ENCODE peak calls at places on chromosome 5, in seven cellular contexts. One of them, this sample, is unnamed.

GRCh38 chr5:145681686-145682085 is 153.5 kb downstream of the PRELID2 start:
- DNase-seq in activated CD4-positive, alpha-beta T cell treated with anti-CD3 and anti-CD28 coated beads for 48 hours: peak; percentile 53
- DNase-seq in NAMALWA: peak; percentile 90
- DNase-seq in hippocampal formation: peak; percentile 59
- DNase-seq in activated CD4-positive, alpha-beta memory T cell treated with anti-CD3 and anti-CD28 coated beads for 36 hours: peak; percentile 43
- DNase-seq in aorta: no peak
- DNase-seq in epithelial cell of esophagus: peak; percentile 83
- DNase-seq in this sample: no peak

GRCh38 chr5:113608113-113608551 is 94.6 kb downstream of the YTHDC2 start:
- DNase-seq in activated CD4-positive, alpha-beta memory T cell treated with anti-CD3 and anti-CD28 coated beads for 36 hours: no peak
- DNase-seq in NAMALWA: no peak
- DNase-seq in activated CD4-positive, alpha-beta T cell treated with anti-CD3 and anti-CD28 coated beads for 48 hours: no peak
- DNase-seq in hippocampal formation: no peak
- DNase-seq in epithelial cell of esophagus: peak; percentile 6
- DNase-seq in aorta: no peak
- DNase-seq in this sample: no peak

GRCh38 chr5:53416144-53416730 is 64.2 kb upstream of the FST start:
- DNase-seq in activated CD4-positive, alpha-beta memory T cell treated with anti-CD3 and anti-CD28 coated beads for 36 hours: no peak
- DNase-seq in hippocampal formation: no peak
- DNase-seq in epithelial cell of esophagus: peak; percentile 37
- DNase-seq in aorta: no peak
- DNase-seq in activated CD4-positive, alpha-beta T cell treated with anti-CD3 and anti-CD28 coated beads for 48 hours: peak; percentile 8
- DNase-seq in NAMALWA: peak; percentile 65
- DNase-seq in this sample: no peak

GRCh38 chr5:147835386-147835798 is 3.9 kb upstream of the SPINK1 start:
- DNase-seq in hippocampal formation: no peak
- DNase-seq in NAMALWA: no peak
- DNase-seq in aorta: no peak
- DNase-seq in activated CD4-positive, alpha-beta memory T cell treated with anti-CD3 and anti-CD28 coated beads for 36 hours: no peak
- DNase-seq in activated CD4-positive, alpha-beta T cell treated with anti-CD3 and anti-CD28 coated beads for 48 hours: no peak
- DNase-seq in epithelial cell of esophagus: peak; percentile 87
- DNase-seq in this sample: no peak

GRCh38 chr5:142743677-142744441 is 26.3 kb upstream of the ARHGAP26 start:
- DNase-seq in aorta: no peak
- DNase-seq in NAMALWA: no peak
- DNase-seq in epithelial cell of esophagus: peak; percentile 24
- DNase-seq in hippocampal formation: no peak
- DNase-seq in activated CD4-positive, alpha-beta T cell treated with anti-CD3 and anti-CD28 coated beads for 48 hours: no peak
- DNase-seq in activated CD4-positive, alpha-beta memory T cell treated with anti-CD3 and anti-CD28 coated beads for 36 hours: no peak
- DNase-seq in this sample: no peak

GRCh38 chr5:128216860-128217531 is 133.4 kb downstream of the SLC12A2 start:
- DNase-seq in activated CD4-positive, alpha-beta T cell treated with anti-CD3 and anti-CD28 coated beads for 48 hours: no peak
- DNase-seq in aorta: no peak
- DNase-seq in NAMALWA: no peak
- DNase-seq in epithelial cell of esophagus: peak; percentile 88
- DNase-seq in activated CD4-positive, alpha-beta memory T cell treated with anti-CD3 and anti-CD28 coated beads for 36 hours: no peak
- DNase-seq in hippocampal formation: no peak
- DNase-seq in this sample: no peak

GRCh38 chr5:147361441-147362175 is 126.8 kb downstream of the STK32A start:
- DNase-seq in activated CD4-positive, alpha-beta T cell treated with anti-CD3 and anti-CD28 coated beads for 48 hours: no peak
- DNase-seq in aorta: no peak
- DNase-seq in epithelial cell of esophagus: peak; percentile 5
- DNase-seq in NAMALWA: no peak
- DNase-seq in hippocampal formation: no peak
- DNase-seq in activated CD4-positive, alpha-beta memory T cell treated with anti-CD3 and anti-CD28 coated beads for 36 hours: no peak
- DNase-seq in this sample: no peak

GRCh38 chr5:135018457-135018856 is 15.6 kb downstream of the PITX1 start:
- DNase-seq in NAMALWA: no peak
- DNase-seq in hippocampal formation: no peak
- DNase-seq in aorta: peak; percentile 23
- DNase-seq in activated CD4-positive, alpha-beta memory T cell treated with anti-CD3 and anti-CD28 coated beads for 36 hours: no peak
- DNase-seq in activated CD4-positive, alpha-beta T cell treated with anti-CD3 and anti-CD28 coated beads for 48 hours: no peak
- DNase-seq in epithelial cell of esophagus: no peak
- DNase-seq in this sample: no peak

GRCh38 chr5:107578051-107578635 is 92.6 kb downstream of the EFNA5 start:
- DNase-seq in aorta: no peak
- DNase-seq in hippocampal formation: no peak
- DNase-seq in activated CD4-positive, alpha-beta memory T cell treated with anti-CD3 and anti-CD28 coated beads for 36 hours: no peak
- DNase-seq in epithelial cell of esophagus: peak; percentile 93
- DNase-seq in activated CD4-positive, alpha-beta T cell treated with anti-CD3 and anti-CD28 coated beads for 48 hours: no peak
- DNase-seq in NAMALWA: no peak
- DNase-seq in this sample: no peak

GRCh38 chr5:35902032-35902681 is 36.3 kb downstream of the CAPSL start:
- DNase-seq in activated CD4-positive, alpha-beta memory T cell treated with anti-CD3 and anti-CD28 coated beads for 36 hours: peak; percentile 44
- DNase-seq in aorta: no peak
- DNase-seq in activated CD4-positive, alpha-beta T cell treated with anti-CD3 and anti-CD28 coated beads for 48 hours: peak; percentile 31
- DNase-seq in hippocampal formation: no peak
- DNase-seq in epithelial cell of esophagus: peak; percentile 29
- DNase-seq in NAMALWA: no peak
- DNase-seq in this sample: no peak

GRCh38 chr5:33691846-33692245 is 199.9 kb downstream of the ADAMTS12 start:
- DNase-seq in NAMALWA: no peak
- DNase-seq in epithelial cell of esophagus: no peak
- DNase-seq in activated CD4-positive, alpha-beta T cell treated with anti-CD3 and anti-CD28 coated beads for 48 hours: no peak
- DNase-seq in hippocampal formation: no peak
- DNase-seq in aorta: no peak
- DNase-seq in activated CD4-positive, alpha-beta memory T cell treated with anti-CD3 and anti-CD28 coated beads for 36 hours: no peak
- DNase-seq in this sample: no peak

GRCh38 chr5:172718527-172719114 is 52.4 kb downstream of the DUSP1 start:
- DNase-seq in activated CD4-positive, alpha-beta memory T cell treated with anti-CD3 and anti-CD28 coated beads for 36 hours: no peak
- DNase-seq in aorta: no peak
- DNase-seq in NAMALWA: no peak
- DNase-seq in hippocampal formation: no peak
- DNase-seq in activated CD4-positive, alpha-beta T cell treated with anti-CD3 and anti-CD28 coated beads for 48 hours: no peak
- DNase-seq in epithelial cell of esophagus: no peak
- DNase-seq in this sample: no peak

GRCh38 chr5:64693636-64694035 is 3.3 kb downstream of the SHISAL2B start:
- DNase-seq in hippocampal formation: no peak
- DNase-seq in NAMALWA: no peak
- DNase-seq in activated CD4-positive, alpha-beta memory T cell treated with anti-CD3 and anti-CD28 coated beads for 36 hours: no peak
- DNase-seq in aorta: no peak
- DNase-seq in activated CD4-positive, alpha-beta T cell treated with anti-CD3 and anti-CD28 coated beads for 48 hours: no peak
- DNase-seq in epithelial cell of esophagus: peak; percentile 64
- DNase-seq in this sample: no peak

GRCh38 chr5:37174928-37175327 is 74.2 kb downstream of the CPLANE1 start:
- DNase-seq in activated CD4-positive, alpha-beta T cell treated with anti-CD3 and anti-CD28 coated beads for 48 hours: no peak
- DNase-seq in activated CD4-positive, alpha-beta memory T cell treated with anti-CD3 and anti-CD28 coated beads for 36 hours: no peak
- DNase-seq in aorta: no peak
- DNase-seq in NAMALWA: no peak
- DNase-seq in epithelial cell of esophagus: no peak
- DNase-seq in hippocampal formation: no peak
- DNase-seq in this sample: no peak

GRCh38 chr5:112125910-112126309 is 293.2 kb downstream of the EPB41L4A start:
- DNase-seq in epithelial cell of esophagus: no peak
- DNase-seq in NAMALWA: no peak
- DNase-seq in activated CD4-positive, alpha-beta T cell treated with anti-CD3 and anti-CD28 coated beads for 48 hours: no peak
- DNase-seq in hippocampal formation: no peak
- DNase-seq in activated CD4-positive, alpha-beta memory T cell treated with anti-CD3 and anti-CD28 coated beads for 36 hours: no peak
- DNase-seq in aorta: no peak
- DNase-seq in this sample: no peak

GRCh38 chr5:157520911-157521703 is 54.5 kb downstream of the ADAM19 start:
- DNase-seq in activated CD4-positive, alpha-beta T cell treated with anti-CD3 and anti-CD28 coated beads for 48 hours: no peak
- DNase-seq in NAMALWA: no peak
- DNase-seq in aorta: no peak
- DNase-seq in epithelial cell of esophagus: peak; percentile 23
- DNase-seq in activated CD4-positive, alpha-beta memory T cell treated with anti-CD3 and anti-CD28 coated beads for 36 hours: no peak
- DNase-seq in hippocampal formation: no peak
- DNase-seq in this sample: no peak

GRCh38 chr5:150135557-150135956 is 20.1 kb downstream of the PDGFRB start:
- DNase-seq in hippocampal formation: no peak
- DNase-seq in epithelial cell of esophagus: no peak
- DNase-seq in activated CD4-positive, alpha-beta memory T cell treated with anti-CD3 and anti-CD28 coated beads for 36 hours: no peak
- DNase-seq in activated CD4-positive, alpha-beta T cell treated with anti-CD3 and anti-CD28 coated beads for 48 hours: no peak
- DNase-seq in NAMALWA: no peak
- DNase-seq in aorta: no peak
- DNase-seq in this sample: no peak

GRCh38 chr5:55577353-55578060 is 42.7 kb upstream of the PLPP1 start:
- DNase-seq in activated CD4-positive, alpha-beta memory T cell treated with anti-CD3 and anti-CD28 coated beads for 36 hours: no peak
- DNase-seq in activated CD4-positive, alpha-beta T cell treated with anti-CD3 and anti-CD28 coated beads for 48 hours: no peak
- DNase-seq in hippocampal formation: peak; percentile 19
- DNase-seq in epithelial cell of esophagus: peak; percentile 70
- DNase-seq in aorta: no peak
- DNase-seq in NAMALWA: no peak
- DNase-seq in this sample: no peak

GRCh38 chr5:77560677-77561263 is 68.7 kb upstream of the WDR41 start:
- DNase-seq in aorta: no peak
- DNase-seq in activated CD4-positive, alpha-beta T cell treated with anti-CD3 and anti-CD28 coated beads for 48 hours: no peak
- DNase-seq in NAMALWA: peak; percentile 57
- DNase-seq in activated CD4-positive, alpha-beta memory T cell treated with anti-CD3 and anti-CD28 coated beads for 36 hours: no peak
- DNase-seq in epithelial cell of esophagus: peak; percentile 65
- DNase-seq in hippocampal formation: peak; percentile 46
- DNase-seq in this sample: no peak

GRCh38 chr5:150758210-150758533 is 645 bp downstream of the DCTN4 start:
- DNase-seq in epithelial cell of esophagus: no peak
- DNase-seq in NAMALWA: no peak
- DNase-seq in activated CD4-positive, alpha-beta memory T cell treated with anti-CD3 and anti-CD28 coated beads for 36 hours: no peak
- DNase-seq in hippocampal formation: no peak
- DNase-seq in activated CD4-positive, alpha-beta T cell treated with anti-CD3 and anti-CD28 coated beads for 48 hours: no peak
- DNase-seq in aorta: no peak
- DNase-seq in this sample: no peak

GRCh38 chr5:131814990-131815389 is 18.2 kb upstream of the FNIP1 start:
- DNase-seq in epithelial cell of esophagus: peak; percentile 80
- DNase-seq in activated CD4-positive, alpha-beta T cell treated with anti-CD3 and anti-CD28 coated beads for 48 hours: no peak
- DNase-seq in activated CD4-positive, alpha-beta memory T cell treated with anti-CD3 and anti-CD28 coated beads for 36 hours: no peak
- DNase-seq in NAMALWA: no peak
- DNase-seq in hippocampal formation: no peak
- DNase-seq in aorta: no peak
- DNase-seq in this sample: no peak

GRCh38 chr5:103005276-103005675 is 114.7 kb downstream of the GIN1 start:
- DNase-seq in epithelial cell of esophagus: no peak
- DNase-seq in activated CD4-positive, alpha-beta memory T cell treated with anti-CD3 and anti-CD28 coated beads for 36 hours: no peak
- DNase-seq in aorta: no peak
- DNase-seq in NAMALWA: no peak
- DNase-seq in hippocampal formation: no peak
- DNase-seq in activated CD4-positive, alpha-beta T cell treated with anti-CD3 and anti-CD28 coated beads for 48 hours: no peak
- DNase-seq in this sample: no peak

GRCh38 chr5:96880402-96881164 is 4.3 kb downstream of the ERAP2 start:
- DNase-seq in hippocampal formation: no peak
- DNase-seq in activated CD4-positive, alpha-beta T cell treated with anti-CD3 and anti-CD28 coated beads for 48 hours: no peak
- DNase-seq in epithelial cell of esophagus: peak; percentile 82
- DNase-seq in activated CD4-positive, alpha-beta memory T cell treated with anti-CD3 and anti-CD28 coated beads for 36 hours: no peak
- DNase-seq in NAMALWA: no peak
- DNase-seq in aorta: no peak
- DNase-seq in this sample: no peak

GRCh38 chr5:149018909-149019443 is 43.9 kb downstream of the SH3TC2 start:
- DNase-seq in NAMALWA: no peak
- DNase-seq in activated CD4-positive, alpha-beta T cell treated with anti-CD3 and anti-CD28 coated beads for 48 hours: no peak
- DNase-seq in epithelial cell of esophagus: no peak
- DNase-seq in activated CD4-positive, alpha-beta memory T cell treated with anti-CD3 and anti-CD28 coated beads for 36 hours: no peak
- DNase-seq in aorta: no peak
- DNase-seq in hippocampal formation: no peak
- DNase-seq in this sample: no peak

GRCh38 chr5:111237470-111237869 is 13.3 kb downstream of the CAMK4 start:
- DNase-seq in NAMALWA: no peak
- DNase-seq in hippocampal formation: no peak
- DNase-seq in aorta: no peak
- DNase-seq in activated CD4-positive, alpha-beta T cell treated with anti-CD3 and anti-CD28 coated beads for 48 hours: no peak
- DNase-seq in activated CD4-positive, alpha-beta memory T cell treated with anti-CD3 and anti-CD28 coated beads for 36 hours: no peak
- DNase-seq in epithelial cell of esophagus: no peak
- DNase-seq in this sample: no peak

GRCh38 chr5:14870347-14871083 is 1.1 kb downstream of the ANKH start:
- DNase-seq in aorta: no peak
- DNase-seq in activated CD4-positive, alpha-beta T cell treated with anti-CD3 and anti-CD28 coated beads for 48 hours: peak; percentile 82
- DNase-seq in NAMALWA: peak; percentile 19
- DNase-seq in hippocampal formation: no peak
- DNase-seq in epithelial cell of esophagus: no peak
- DNase-seq in activated CD4-positive, alpha-beta memory T cell treated with anti-CD3 and anti-CD28 coated beads for 36 hours: peak; percentile 78
- DNase-seq in this sample: peak; percentile 80

GRCh38 chr5:113447651-113448050 is 12.9 kb upstream of the TSSK1B start:
- DNase-seq in epithelial cell of esophagus: no peak
- DNase-seq in NAMALWA: no peak
- DNase-seq in hippocampal formation: no peak
- DNase-seq in activated CD4-positive, alpha-beta memory T cell treated with anti-CD3 and anti-CD28 coated beads for 36 hours: no peak
- DNase-seq in aorta: no peak
- DNase-seq in activated CD4-positive, alpha-beta T cell treated with anti-CD3 and anti-CD28 coated beads for 48 hours: no peak
- DNase-seq in this sample: no peak

GRCh38 chr5:120306331-120306730 is 157.8 kb upstream of the PRR16 start:
- DNase-seq in aorta: no peak
- DNase-seq in activated CD4-positive, alpha-beta T cell treated with anti-CD3 and anti-CD28 coated beads for 48 hours: no peak
- DNase-seq in hippocampal formation: no peak
- DNase-seq in activated CD4-positive, alpha-beta memory T cell treated with anti-CD3 and anti-CD28 coated beads for 36 hours: no peak
- DNase-seq in epithelial cell of esophagus: peak; percentile 84
- DNase-seq in NAMALWA: no peak
- DNase-seq in this sample: no peak

GRCh38 chr5:102678267-102679058 is 76.6 kb upstream of the PAM start:
- DNase-seq in activated CD4-positive, alpha-beta memory T cell treated with anti-CD3 and anti-CD28 coated beads for 36 hours: no peak
- DNase-seq in hippocampal formation: no peak
- DNase-seq in activated CD4-positive, alpha-beta T cell treated with anti-CD3 and anti-CD28 coated beads for 48 hours: no peak
- DNase-seq in aorta: no peak
- DNase-seq in epithelial cell of esophagus: peak; percentile 44
- DNase-seq in NAMALWA: no peak
- DNase-seq in this sample: no peak

GRCh38 chr5:33761139-33761538 is 130.7 kb downstream of the ADAMTS12 start:
- DNase-seq in NAMALWA: no peak
- DNase-seq in epithelial cell of esophagus: no peak
- DNase-seq in activated CD4-positive, alpha-beta T cell treated with anti-CD3 and anti-CD28 coated beads for 48 hours: no peak
- DNase-seq in activated CD4-positive, alpha-beta memory T cell treated with anti-CD3 and anti-CD28 coated beads for 36 hours: no peak
- DNase-seq in hippocampal formation: no peak
- DNase-seq in aorta: no peak
- DNase-seq in this sample: no peak

GRCh38 chr5:136729901-136730355 is 364.6 kb upstream of the TRPC7 start:
- DNase-seq in aorta: no peak
- DNase-seq in activated CD4-positive, alpha-beta memory T cell treated with anti-CD3 and anti-CD28 coated beads for 36 hours: no peak
- DNase-seq in epithelial cell of esophagus: peak; percentile 66
- DNase-seq in activated CD4-positive, alpha-beta T cell treated with anti-CD3 and anti-CD28 coated beads for 48 hours: no peak
- DNase-seq in NAMALWA: no peak
- DNase-seq in hippocampal formation: no peak
- DNase-seq in this sample: no peak

GRCh38 chr5:57983426-57983825 is 476.5 kb downstream of the PLK2 start:
- DNase-seq in hippocampal formation: no peak
- DNase-seq in aorta: no peak
- DNase-seq in activated CD4-positive, alpha-beta memory T cell treated with anti-CD3 and anti-CD28 coated beads for 36 hours: no peak
- DNase-seq in epithelial cell of esophagus: no peak
- DNase-seq in NAMALWA: no peak
- DNase-seq in activated CD4-positive, alpha-beta T cell treated with anti-CD3 and anti-CD28 coated beads for 48 hours: no peak
- DNase-seq in this sample: no peak

GRCh38 chr5:176792584-176793342 is 17.6 kb upstream of the UNC5A start:
- DNase-seq in NAMALWA: no peak
- DNase-seq in hippocampal formation: no peak
- DNase-seq in aorta: no peak
- DNase-seq in epithelial cell of esophagus: no peak
- DNase-seq in activated CD4-positive, alpha-beta memory T cell treated with anti-CD3 and anti-CD28 coated beads for 36 hours: no peak
- DNase-seq in activated CD4-positive, alpha-beta T cell treated with anti-CD3 and anti-CD28 coated beads for 48 hours: no peak
- DNase-seq in this sample: no peak

GRCh38 chr5:34585601-34586104 is 70.5 kb upstream of the RAI14 start:
- DNase-seq in aorta: no peak
- DNase-seq in NAMALWA: no peak
- DNase-seq in hippocampal formation: no peak
- DNase-seq in activated CD4-positive, alpha-beta T cell treated with anti-CD3 and anti-CD28 coated beads for 48 hours: no peak
- DNase-seq in activated CD4-positive, alpha-beta memory T cell treated with anti-CD3 and anti-CD28 coated beads for 36 hours: no peak
- DNase-seq in epithelial cell of esophagus: peak; percentile 91
- DNase-seq in this sample: no peak

GRCh38 chr5:162638849-162639248 is 571.3 kb downstream of the GABRG2 start:
- DNase-seq in epithelial cell of esophagus: no peak
- DNase-seq in hippocampal formation: no peak
- DNase-seq in activated CD4-positive, alpha-beta T cell treated with anti-CD3 and anti-CD28 coated beads for 48 hours: no peak
- DNase-seq in aorta: no peak
- DNase-seq in activated CD4-positive, alpha-beta memory T cell treated with anti-CD3 and anti-CD28 coated beads for 36 hours: no peak
- DNase-seq in NAMALWA: no peak
- DNase-seq in this sample: no peak

GRCh38 chr5:126414874-126415502 is 8.2 kb upstream of the GRAMD2B start:
- DNase-seq in activated CD4-positive, alpha-beta T cell treated with anti-CD3 and anti-CD28 coated beads for 48 hours: no peak
- DNase-seq in epithelial cell of esophagus: no peak
- DNase-seq in aorta: no peak
- DNase-seq in hippocampal formation: peak; percentile 46
- DNase-seq in NAMALWA: no peak
- DNase-seq in activated CD4-positive, alpha-beta memory T cell treated with anti-CD3 and anti-CD28 coated beads for 36 hours: no peak
- DNase-seq in this sample: no peak

GRCh38 chr5:96327728-96328127 is 105.3 kb downstream of the PCSK1 start:
- DNase-seq in activated CD4-positive, alpha-beta memory T cell treated with anti-CD3 and anti-CD28 coated beads for 36 hours: no peak
- DNase-seq in hippocampal formation: no peak
- DNase-seq in epithelial cell of esophagus: peak; percentile 67
- DNase-seq in NAMALWA: no peak
- DNase-seq in activated CD4-positive, alpha-beta T cell treated with anti-CD3 and anti-CD28 coated beads for 48 hours: no peak
- DNase-seq in aorta: no peak
- DNase-seq in this sample: no peak

This sample was measured in spleen.